ENCODE peak calls at places on chromosomes 7 and 10, in five cellular contexts. Y, V, J, A and S are unnamed samples.

GRCh38 chr10:130353928-130354327 is 217.7 kb downstream of the GLRX3 start:
- DNase-seq in Y (no peak), J (no peak), A (no peak), V (no peak), S (no peak)

GRCh38 chr10:48649349-48649944 is 35.2 kb upstream of the WDFY4 start:
- DNase-seq in V (no peak), Y (no peak), A (no peak), J (no peak), S (no peak)

GRCh38 chr7:44274623-44274975 is 50.8 kb downstream of the CAMK2B start:
- DNase-seq in V (peak), Y (no peak), A (no peak), J (no peak), S (no peak)

GRCh38 chr7:80095545-80095944 is 39.1 kb upstream of the GNAI1 start:
- DNase-seq in V (no peak), A (peak), Y (no peak), J (no peak), S (no peak)

GRCh38 chr10:43574035-43574892 is at the start of gene ZNF239:
- DNase-seq in V (peak), J (peak), A (peak), Y (peak), S (peak)

GRCh38 chr10:69718951-69719350 is 82.8 kb upstream of the COL13A1 start:
- DNase-seq in Y (no peak), J (no peak), A (peak), V (no peak), S (no peak)

GRCh38 chr10:1608408-1609037 is 128.8 kb downstream of the ADARB2 start:
- DNase-seq in A (no peak), J (no peak), Y (no peak), V (no peak), S (no peak)

GRCh38 chr10:23432639-23433038 is 6.2 kb upstream of the OTUD1 start:
- DNase-seq in V (no peak), A (no peak), J (no peak), Y (no peak), S (no peak)

GRCh38 chr10:62880162-62880561 is 64.0 kb upstream of the EGR2 start:
- DNase-seq in A (no peak), J (no peak), Y (no peak), V (no peak), S (no peak)

GRCh38 chr7:54769203-54769602 is 10.2 kb upstream of the SEC61G start:
- DNase-seq in V (no peak), Y (no peak), A (peak), J (no peak), S (no peak)

GRCh38 chr10:101189461-101190401 is 39.5 kb downstream of the LBX1 start:
- DNase-seq in Y (no peak), V (no peak), A (no peak), J (no peak), S (no peak)

GRCh38 chr10:65570143-65571010 is 1355.5 kb upstream of the LRRTM3 start:
- DNase-seq in V (no peak), Y (no peak), A (peak), J (no peak), S (no peak)

GRCh38 chr7:140060788-140061606 is 1.8 kb downstream of the PARP12 start:
- DNase-seq in V (no peak), J (peak), A (peak), Y (no peak), S (no peak)

GRCh38 chr10:110326351-110327032 is 21.8 kb upstream of the SMNDC1 start:
- DNase-seq in J (no peak), V (no peak), Y (no peak), A (peak), S (no peak)

GRCh38 chr10:49383853-49384252 is 12.0 kb downstream of the DRGX start:
- DNase-seq in A (no peak), J (no peak), Y (no peak), V (no peak), S (no peak)

GRCh38 chr10:1137499-1138163 is 81.4 kb downstream of the WDR37 start:
- DNase-seq in A (no peak), Y (no peak), J (no peak), V (no peak), S (no peak)

GRCh38 chr10:126977216-126977615 is 72.0 kb downstream of the DOCK1 start:
- DNase-seq in Y (no peak), V (no peak), J (no peak), A (no peak), S (no peak)

GRCh38 chr7:35707422-35707821 is 12.5 kb upstream of the HERPUD2 start:
- DNase-seq in J (no peak), Y (no peak), V (no peak), A (peak), S (no peak)

GRCh38 chr7:44239361-44239760 is 38.6 kb downstream of the YKT6 start:
- DNase-seq in A (no peak), Y (no peak), V (no peak), J (no peak), S (no peak)

GRCh38 chr10:30000802-30001571 is 58.4 kb downstream of the JCAD start:
- DNase-seq in A (peak), Y (no peak), V (no peak), J (no peak), S (no peak)

GRCh38 chr10:30988831-30989458 is 42.7 kb downstream of the ZNF438 start:
- DNase-seq in V (no peak), A (no peak), Y (no peak), J (no peak), S (no peak)

GRCh38 chr7:87317691-87318245 is 27.7 kb upstream of the CROT start:
- DNase-seq in J (no peak), Y (no peak), A (no peak), V (no peak), S (no peak)

GRCh38 chr7:93245525-93246432 is 13.6 kb downstream of the VPS50 start:
- DNase-seq in A (peak), J (peak), Y (no peak), V (no peak), S (no peak)

GRCh38 chr7:135584362-135585353 is 26.9 kb downstream of the NUP205 start:
- DNase-seq in Y (no peak), J (no peak), V (no peak), A (no peak), S (no peak)

GRCh38 chr10:113017375-113017774 is 67.3 kb downstream of the TCF7L2 start:
- DNase-seq in A (no peak), V (no peak), J (no peak), Y (no peak), S (no peak)

GRCh38 chr10:43922335-43923280 is 273.9 kb upstream of the ZNF32 start:
- DNase-seq in J (no peak), A (no peak), Y (no peak), V (no peak), S (no peak)

GRCh38 chr7:121329460-121330052 is 756 bp downstream of the WNT16 start:
- DNase-seq in V (peak), A (peak), Y (no peak), J (peak), S (no peak)

GRCh38 chr7:91596287-91596686 is 284.2 kb downstream of the MTERF1 start:
- DNase-seq in J (no peak), V (no peak), Y (no peak), A (no peak), S (no peak)

GRCh38 chr10:5343561-5343960 is 21.2 kb upstream of the UCN3 start:
- DNase-seq in V (no peak), J (no peak), Y (no peak), A (peak), S (no peak)

GRCh38 chr10:98467506-98468318 is 21.0 kb upstream of the HPS1 start:
- DNase-seq in V (peak), J (peak), Y (no peak), A (peak), S (no peak)

GRCh38 chr10:119776536-119776935 is 50.7 kb downstream of the INPP5F start:
- DNase-seq in V (no peak), A (peak), J (no peak), Y (no peak), S (no peak)

GRCh38 chr7:134371536-134371935 is 54.8 kb upstream of the SLC35B4 start:
- DNase-seq in J (no peak), Y (no peak), V (no peak), A (no peak), S (no peak)

GRCh38 chr7:32957326-32958045 is at the start of gene FKBP9:
- DNase-seq in Y (no peak), J (peak), A (peak), V (peak), S (no peak)

GRCh38 chr10:112120491-112120890 is 63.1 kb downstream of the GPAM start:
- DNase-seq in Y (no peak), A (no peak), J (no peak), V (no peak), S (no peak)

GRCh38 chr10:104736006-104736405 is 94.9 kb downstream of the SORCS3 start:
- DNase-seq in V (no peak), Y (no peak), A (no peak), J (no peak), S (no peak)

GRCh38 chr10:132869621-132870020 is 72.7 kb downstream of the CFAP46 start:
- DNase-seq in J (no peak), Y (no peak), V (no peak), A (no peak), S (no peak)